ENCODE peak calls at places on chromosomes 2 and 18, in four cellular contexts. One of them, this sample, is unnamed. For H3K4me1, the result is how much of the 10 kb centered on the place peaks cover.

GRCh38 chr2:233346930-233347329 is 7.4 kb upstream of the DGKD start:
- DNase-seq in GM23338: no peak
- DNase-seq in CD8-positive, alpha-beta T cell: no peak
- DNase-seq in kidney: no peak
- DNase-seq in this sample: no peak

GRCh38 chr2:111659361-111660281 is 224.4 kb downstream of the ANAPC1 start:
- DNase-seq in GM23338: peak
- DNase-seq in CD8-positive, alpha-beta T cell: no peak
- DNase-seq in kidney: peak
- DNase-seq in this sample: peak

GRCh38 chr2:15760232-15760890 is 168.7 kb downstream of the DDX1 start:
- DNase-seq in GM23338: no peak
- DNase-seq in CD8-positive, alpha-beta T cell: no peak
- DNase-seq in kidney: no peak
- DNase-seq in this sample: no peak

GRCh38 chr2:236335696-236336574 is 71.7 kb upstream of the ASB18 start:
- DNase-seq in GM23338: no peak
- DNase-seq in CD8-positive, alpha-beta T cell: no peak
- DNase-seq in kidney: peak
- DNase-seq in this sample: no peak

GRCh38 chr2:42288811-42289210 is 72.2 kb downstream of the COX7A2L start:
- DNase-seq in GM23338: no peak
- DNase-seq in CD8-positive, alpha-beta T cell: no peak
- DNase-seq in kidney: no peak
- DNase-seq in this sample: no peak

GRCh38 chr2:43199492-43200481 is 26.6 kb downstream of the ZFP36L2 start:
- DNase-seq in GM23338: no peak
- DNase-seq in CD8-positive, alpha-beta T cell: no peak
- DNase-seq in kidney: peak
- DNase-seq in this sample: peak

GRCh38 chr2:86633094-86633740 is 9.6 kb upstream of the RNF103 start:
- DNase-seq in GM23338: no peak
- DNase-seq in CD8-positive, alpha-beta T cell: no peak
- DNase-seq in kidney: no peak
- DNase-seq in this sample: no peak

GRCh38 chr2:72562451-72563153 is 263.2 kb downstream of the EXOC6B start:
- DNase-seq in GM23338: peak
- DNase-seq in CD8-positive, alpha-beta T cell: no peak
- DNase-seq in kidney: no peak
- DNase-seq in this sample: no peak

GRCh38 chr2:174595415-174595814 is 2.2 kb downstream of the WIPF1 start:
- DNase-seq in GM23338: no peak
- DNase-seq in CD8-positive, alpha-beta T cell: no peak
- DNase-seq in kidney: no peak
- DNase-seq in this sample: no peak

GRCh38 chr2:241902357-241902991 is 32.9 kb downstream of the RTP5 start:
- DNase-seq in GM23338: peak
- DNase-seq in CD8-positive, alpha-beta T cell: no peak
- DNase-seq in kidney: peak
- DNase-seq in this sample: peak

GRCh38 chr2:74503506-74504475 is 3.7 kb downstream of the PCGF1 start:
- DNase-seq in GM23338: peak
- DNase-seq in CD8-positive, alpha-beta T cell: no peak
- DNase-seq in kidney: peak
- DNase-seq in this sample: peak

GRCh38 chr2:24456610-24457556 is 34.2 kb upstream of the NCOA1 start:
- DNase-seq in GM23338: no peak
- DNase-seq in CD8-positive, alpha-beta T cell: no peak
- DNase-seq in kidney: peak
- DNase-seq in this sample: peak

GRCh38 chr2:197204855-197205254 is 105.7 kb downstream of the ANKRD44 start:
- DNase-seq in GM23338: no peak
- DNase-seq in CD8-positive, alpha-beta T cell: no peak
- DNase-seq in kidney: no peak
- DNase-seq in this sample: no peak

GRCh38 chr2:224910535-224910934 is 131.7 kb downstream of the DOCK10 start:
- DNase-seq in GM23338: no peak
- DNase-seq in CD8-positive, alpha-beta T cell: no peak
- DNase-seq in kidney: no peak
- DNase-seq in this sample: no peak

GRCh38 chr2:149991576-149991975 is 404.0 kb upstream of the MMADHC start:
- DNase-seq in GM23338: no peak
- DNase-seq in CD8-positive, alpha-beta T cell: no peak
- DNase-seq in kidney: no peak
- DNase-seq in this sample: no peak

GRCh38 chr2:138615257-138615656 is 113.7 kb downstream of the SPOPL start:
- DNase-seq in GM23338: no peak
- DNase-seq in CD8-positive, alpha-beta T cell: no peak
- DNase-seq in kidney: no peak
- DNase-seq in this sample: no peak

GRCh38 chr2:241309684-241310117 is 5.8 kb downstream of the HDLBP start:
- DNase-seq in GM23338: no peak
- DNase-seq in CD8-positive, alpha-beta T cell: peak
- DNase-seq in kidney: no peak
- DNase-seq in this sample: no peak

GRCh38 chr2:118185210-118186109 is 97.2 kb downstream of the INSIG2 start:
- DNase-seq in GM23338: peak
- DNase-seq in CD8-positive, alpha-beta T cell: peak
- DNase-seq in kidney: peak
- DNase-seq in this sample: peak

GRCh38 chr2:74507926-74508520 is 528 bp upstream of the PCGF1 start:
- DNase-seq in GM23338: peak
- DNase-seq in CD8-positive, alpha-beta T cell: peak
- DNase-seq in kidney: no peak
- DNase-seq in this sample: peak

GRCh38 chr18:31490387-31490786 is 7.6 kb upstream of the DSG2 start:
- DNase-seq in GM23338: no peak
- DNase-seq in CD8-positive, alpha-beta T cell: no peak
- DNase-seq in kidney: no peak
- DNase-seq in this sample: no peak

GRCh38 chr18:57791911-57792310 is 11.2 kb downstream of the ATP8B1 start:
- DNase-seq in GM23338: no peak
- DNase-seq in CD8-positive, alpha-beta T cell: no peak
- DNase-seq in kidney: no peak
- DNase-seq in this sample: no peak

GRCh38 chr2:183149489-183149888 is 25.2 kb downstream of the NUP35 start:
- DNase-seq in GM23338: peak
- DNase-seq in CD8-positive, alpha-beta T cell: no peak
- DNase-seq in kidney: no peak
- DNase-seq in this sample: no peak

GRCh38 chr2:172674968-172675303 is 60.7 kb upstream of the RAPGEF4 start:
- DNase-seq in GM23338: no peak
- DNase-seq in CD8-positive, alpha-beta T cell: no peak
- DNase-seq in kidney: no peak
- DNase-seq in this sample: no peak

GRCh38 chr18:36309436-36310391 is 12.2 kb downstream of the FHOD3 start:
- DNase-seq in GM23338: no peak
- DNase-seq in CD8-positive, alpha-beta T cell: no peak
- DNase-seq in kidney: peak
- DNase-seq in this sample: peak

GRCh38 chr2:232204457-232204931 is 174.1 kb upstream of the ALPP start:
- DNase-seq in GM23338: no peak
- DNase-seq in CD8-positive, alpha-beta T cell: no peak
- DNase-seq in kidney: peak
- DNase-seq in this sample: no peak

GRCh38 chr18:80196528-80197320 is 50.6 kb downstream of the PARD6G start:
- DNase-seq in GM23338: peak
- DNase-seq in CD8-positive, alpha-beta T cell: no peak
- DNase-seq in kidney: no peak
- DNase-seq in this sample: peak

GRCh38 chr2:241833101-241833937 is 24.3 kb downstream of the NEU4 start:
- DNase-seq in GM23338: no peak
- DNase-seq in CD8-positive, alpha-beta T cell: no peak
- DNase-seq in kidney: peak
- DNase-seq in this sample: peak

GRCh38 chr2:8614646-8615045 is 67.2 kb upstream of the ID2 start:
- DNase-seq in GM23338: no peak
- DNase-seq in CD8-positive, alpha-beta T cell: no peak
- DNase-seq in kidney: no peak
- DNase-seq in this sample: no peak

GRCh38 chr2:219041252-219041651 is at the start of gene CFAP65:
- DNase-seq in GM23338: peak
- DNase-seq in CD8-positive, alpha-beta T cell: no peak
- DNase-seq in kidney: peak
- DNase-seq in this sample: peak

GRCh38 chr2:71385008-71385407 is 53.4 kb downstream of the ZNF638 start:
- DNase-seq in GM23338: no peak
- DNase-seq in CD8-positive, alpha-beta T cell: no peak
- DNase-seq in kidney: no peak
- DNase-seq in this sample: no peak

GRCh38 chr2:192571636-192572035 is 376.9 kb upstream of the TMEFF2 start:
- DNase-seq in GM23338: no peak
- DNase-seq in CD8-positive, alpha-beta T cell: no peak
- DNase-seq in kidney: no peak
- DNase-seq in this sample: no peak

GRCh38 chr2:40332096-40332826 is 119.6 kb downstream of the SLC8A1 start:
- DNase-seq in GM23338: no peak
- DNase-seq in CD8-positive, alpha-beta T cell: no peak
- DNase-seq in kidney: no peak
- DNase-seq in this sample: no peak

GRCh38 chr2:20607446-20607845 is 43.5 kb downstream of the HS1BP3 start:
- DNase-seq in GM23338: no peak
- DNase-seq in CD8-positive, alpha-beta T cell: no peak
- DNase-seq in kidney: no peak
- DNase-seq in this sample: no peak

GRCh38 chr2:166239548-166239947 is 111.7 kb upstream of the SCN1A start:
- DNase-seq in GM23338: no peak
- DNase-seq in CD8-positive, alpha-beta T cell: no peak
- DNase-seq in kidney: no peak
- DNase-seq in this sample: no peak

GRCh38 chr2:68099260-68099659 is 36.5 kb upstream of the C1D start:
- DNase-seq in GM23338: no peak
- DNase-seq in CD8-positive, alpha-beta T cell: no peak
- DNase-seq in kidney: no peak
- DNase-seq in this sample: no peak
- H3K4me3 ChIP-seq in GM23338: no peak
- H3K4me3 ChIP-seq in CD8-positive, alpha-beta T cell: no peak
- H3K4me3 ChIP-seq in kidney: no peak
- H3K4me3 ChIP-seq in this sample: no peak

DNA sequence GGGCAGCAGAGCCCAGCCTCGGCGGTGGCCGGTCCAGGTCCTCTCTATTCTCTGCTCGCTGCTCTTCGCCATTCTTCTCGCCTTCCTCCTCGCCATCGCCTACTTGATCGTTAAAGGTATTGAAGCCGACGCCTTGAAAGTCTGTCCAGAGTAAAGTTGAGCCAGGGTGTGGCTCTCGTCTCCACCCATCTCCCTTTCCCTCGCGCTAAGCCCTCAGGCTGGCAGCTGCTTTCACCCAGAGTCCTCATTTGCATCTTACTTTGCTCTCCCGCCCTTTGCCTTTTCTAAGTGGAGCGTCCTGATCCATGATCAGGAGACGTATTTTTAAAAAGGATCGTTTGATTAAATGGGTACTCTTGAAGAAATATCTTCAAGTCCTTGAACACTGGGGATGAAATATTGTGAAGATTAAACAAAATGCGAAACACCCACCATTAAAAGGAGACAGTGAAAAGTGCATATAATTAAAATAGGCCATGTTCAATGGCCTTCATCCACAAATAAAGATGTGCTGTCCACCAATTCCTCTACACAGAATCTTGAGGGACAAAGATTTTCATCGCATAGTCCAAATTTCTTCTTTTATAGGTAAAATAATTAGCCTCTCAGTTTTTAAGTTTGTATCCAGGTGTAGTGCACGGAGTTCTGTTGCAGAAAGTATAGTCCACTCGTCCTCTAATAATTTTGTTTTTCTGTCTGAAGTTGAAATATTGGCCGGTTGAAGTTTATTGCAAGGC is 657 bp downstream of the ARL6IP6 start:
- DNase-seq in GM23338: peak
- DNase-seq in CD8-positive, alpha-beta T cell: no peak
- DNase-seq in kidney: peak
- DNase-seq in this sample: peak
- H3K4me1 ChIP-seq in GM23338: under half
- H3K4me1 ChIP-seq in CD8-positive, alpha-beta T cell: under half
- H3K4me1 ChIP-seq in kidney: under half
- H3K4me1 ChIP-seq in this sample: under half

DNA sequence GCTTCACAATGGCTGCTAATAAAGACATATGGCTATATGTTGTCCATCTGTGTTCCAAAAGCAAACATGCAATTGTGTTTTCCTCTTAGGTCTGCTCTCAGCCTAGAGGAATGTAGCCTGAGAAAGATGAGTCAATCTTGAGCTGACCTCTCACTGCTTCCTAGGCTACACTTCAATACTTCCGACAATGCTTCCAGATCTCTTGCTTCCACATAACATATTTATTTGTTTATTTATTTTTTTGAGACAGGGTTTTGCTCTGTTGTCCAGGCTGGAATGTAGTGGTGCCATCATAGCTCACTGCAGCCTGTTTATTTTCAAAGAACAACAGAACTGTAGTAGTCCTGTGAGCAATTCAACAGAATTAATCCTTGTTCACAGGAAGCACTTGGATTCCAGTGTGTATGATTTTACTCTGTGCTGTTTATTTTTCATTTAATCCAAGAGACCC is 438.0 kb downstream of the TXNL1 start:
- DNase-seq in GM23338: no peak
- DNase-seq in CD8-positive, alpha-beta T cell: no peak
- DNase-seq in kidney: no peak
- DNase-seq in this sample: no peak
- TF ChIP-seq CTCF in GM23338: no peak
- TF ChIP-seq CTCF in CD8-positive, alpha-beta T cell: no peak
- TF ChIP-seq CTCF in kidney: no peak
- TF ChIP-seq CTCF in this sample: no peak

GRCh38 chr2:164948540-164948939 is 6.8 kb downstream of the SLC38A11 start:
- DNase-seq in GM23338: no peak
- DNase-seq in CD8-positive, alpha-beta T cell: no peak
- DNase-seq in kidney: no peak
- DNase-seq in this sample: no peak

GRCh38 chr2:164952057-164952702 is 3.1 kb downstream of the SLC38A11 start:
- DNase-seq in GM23338: no peak
- DNase-seq in CD8-positive, alpha-beta T cell: no peak
- DNase-seq in kidney: no peak
- DNase-seq in this sample: no peak

GRCh38 chr2:164953279-164953678 is 2.0 kb downstream of the SLC38A11 start:
- DNase-seq in GM23338: no peak
- DNase-seq in CD8-positive, alpha-beta T cell: no peak
- DNase-seq in kidney: no peak
- DNase-seq in this sample: no peak

GRCh38 chr2:164954954-164955701 is at the start of gene SLC38A11:
- DNase-seq in GM23338: peak
- DNase-seq in CD8-positive, alpha-beta T cell: no peak
- DNase-seq in kidney: peak
- DNase-seq in this sample: peak

DNA sequence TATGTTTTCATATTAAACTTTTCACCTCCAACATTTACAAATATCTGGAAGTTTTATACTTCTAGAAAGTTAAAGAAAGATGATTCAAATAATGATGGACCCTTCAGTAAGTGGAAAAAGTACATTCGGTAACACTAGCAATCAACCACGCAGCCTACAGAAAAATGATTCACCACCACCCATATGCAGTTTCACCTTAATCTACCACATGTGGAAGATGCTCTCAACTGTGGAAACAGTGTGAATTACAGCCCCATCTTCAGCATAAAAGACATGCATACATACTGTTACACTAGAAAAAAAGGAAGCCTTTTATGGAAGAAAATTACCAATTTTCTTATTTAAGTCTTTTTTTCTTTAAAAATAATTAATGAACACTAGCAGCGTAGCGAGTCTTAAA is 1.1 kb downstream of the SLC38A11 start:
- DNase-seq in GM23338: no peak
- DNase-seq in CD8-positive, alpha-beta T cell: no peak
- DNase-seq in kidney: no peak
- DNase-seq in this sample: no peak
- H3K4me3 ChIP-seq in GM23338: no peak
- H3K4me3 ChIP-seq in CD8-positive, alpha-beta T cell: no peak
- H3K4me3 ChIP-seq in kidney: peak
- H3K4me3 ChIP-seq in this sample: no peak

This sample was measured in endodermal cell.